ENCODE peak calls at places on chromosomes 1 and 21, in nine cellular contexts. Q, F, T, G, H, Y, M, E and V are unnamed samples.
A peak's percentile ranks its signal among the peaks of the same experiment; 100 is the strongest.

GRCh38 chr1:225253784-225254183 is 174.1 kb downstream of the LBR start:
- DNase-seq in Q (no peak), F (no peak), T (peak; percentile 3), G (no peak), H (no peak), Y (no peak), M (no peak), E (no peak), V (no peak)

GRCh38 chr1:101291562-101292035 is 54.8 kb downstream of the S1PR1 start:
- DNase-seq in Q (no peak), F (no peak), T (peak; percentile 82), G (no peak), H (no peak), Y (no peak), M (peak; percentile 93), E (no peak), V (peak; percentile 22)

GRCh38 chr1:234533034-234533571 is 54.1 kb upstream of the TARBP1 start:
- DNase-seq in Q (peak; percentile 50), F (peak; percentile 72), T (peak; percentile 97), G (peak; percentile 82), H (no peak), Y (no peak), M (peak; percentile 53), E (peak; percentile 84), V (no peak)

GRCh38 chr1:208185801-208186201 is 58.4 kb downstream of the PLXNA2 start:
- DNase-seq in Q (no peak), F (no peak), T (peak; percentile 57), G (no peak), H (peak; percentile 57), Y (no peak), M (no peak), E (no peak), V (no peak)

GRCh38 chr1:246447501-246447900 is 59.6 kb downstream of the SMYD3 start:
- DNase-seq in Q (no peak), F (no peak), T (peak; percentile 28), G (no peak), H (no peak), Y (no peak), M (no peak), E (no peak), V (no peak)

GRCh38 chr21:44006017-44006624 is 6.0 kb upstream of the TRAPPC10 start:
- DNase-seq in Q (no peak), F (peak; percentile 41), T (peak; percentile 90), G (peak; percentile 67), H (no peak), Y (no peak), M (peak; percentile 56), E (peak; percentile 45), V (no peak)

GRCh38 chr1:171434717-171435346 is 50.5 kb upstream of the PRRC2C start:
- DNase-seq in Q (no peak), F (peak; percentile 24), T (peak; percentile 84), G (peak; percentile 62), H (no peak), Y (no peak), M (peak; percentile 84), E (peak; percentile 68), V (no peak)

GRCh38 chr1:201456499-201457309 is 12.3 kb downstream of the PHLDA3 start:
- DNase-seq in Q (peak; percentile 68), F (peak; percentile 67), T (peak; percentile 98), G (peak; percentile 85), H (peak; percentile 62), Y (no peak), M (peak; percentile 47), E (peak; percentile 90), V (peak; percentile 83)

GRCh38 chr1:165697881-165698842 is at the start of gene ALDH9A1:
- DNase-seq in Q (peak; percentile 95), F (peak; percentile 89), T (peak; percentile 76), G (peak; percentile 89), H (peak; percentile 94), Y (peak; percentile 96), M (peak; percentile 84), E (peak; percentile 94), V (peak; percentile 84)

GRCh38 chr21:45873866-45874265 is 107.7 kb upstream of the COL6A1 start:
- DNase-seq in Q (peak; percentile 27), F (no peak), T (no peak), G (no peak), H (no peak), Y (no peak), M (no peak), E (peak; percentile 25), V (no peak)

GRCh38 chr1:82343381-82343780 is 542.6 kb downstream of the ADGRL2 start:
- DNase-seq in Q (no peak), F (no peak), T (no peak), G (no peak), H (no peak), Y (no peak), M (no peak), E (no peak), V (no peak)

GRCh38 chr1:39776886-39777683 is 5.9 kb upstream of the OXCT2 start:
- DNase-seq in Q (peak; percentile 11), F (no peak), T (no peak), G (no peak), H (no peak), Y (no peak), M (no peak), E (no peak), V (no peak)

GRCh38 chr21:46667191-46667734 is 31.8 kb downstream of the PRMT2 start:
- DNase-seq in Q (no peak), F (no peak), T (peak; percentile 16), G (no peak), H (no peak), Y (no peak), M (peak; percentile 21), E (no peak), V (no peak)

GRCh38 chr1:84083321-84083720 is 60.8 kb upstream of the PRKACB start:
- DNase-seq in Q (no peak), F (no peak), T (no peak), G (no peak), H (no peak), Y (no peak), M (no peak), E (no peak), V (no peak)

GRCh38 chr1:167312871-167313270 is 92.2 kb downstream of the POU2F1 start:
- DNase-seq in Q (no peak), F (no peak), T (peak; percentile 3), G (no peak), H (no peak), Y (no peak), M (no peak), E (no peak), V (no peak)

GRCh38 chr1:24278726-24279125 is 40.4 kb upstream of the GRHL3 start:
- DNase-seq in Q (no peak), F (no peak), T (no peak), G (no peak), H (no peak), Y (no peak), M (no peak), E (no peak), V (no peak)

DNA sequence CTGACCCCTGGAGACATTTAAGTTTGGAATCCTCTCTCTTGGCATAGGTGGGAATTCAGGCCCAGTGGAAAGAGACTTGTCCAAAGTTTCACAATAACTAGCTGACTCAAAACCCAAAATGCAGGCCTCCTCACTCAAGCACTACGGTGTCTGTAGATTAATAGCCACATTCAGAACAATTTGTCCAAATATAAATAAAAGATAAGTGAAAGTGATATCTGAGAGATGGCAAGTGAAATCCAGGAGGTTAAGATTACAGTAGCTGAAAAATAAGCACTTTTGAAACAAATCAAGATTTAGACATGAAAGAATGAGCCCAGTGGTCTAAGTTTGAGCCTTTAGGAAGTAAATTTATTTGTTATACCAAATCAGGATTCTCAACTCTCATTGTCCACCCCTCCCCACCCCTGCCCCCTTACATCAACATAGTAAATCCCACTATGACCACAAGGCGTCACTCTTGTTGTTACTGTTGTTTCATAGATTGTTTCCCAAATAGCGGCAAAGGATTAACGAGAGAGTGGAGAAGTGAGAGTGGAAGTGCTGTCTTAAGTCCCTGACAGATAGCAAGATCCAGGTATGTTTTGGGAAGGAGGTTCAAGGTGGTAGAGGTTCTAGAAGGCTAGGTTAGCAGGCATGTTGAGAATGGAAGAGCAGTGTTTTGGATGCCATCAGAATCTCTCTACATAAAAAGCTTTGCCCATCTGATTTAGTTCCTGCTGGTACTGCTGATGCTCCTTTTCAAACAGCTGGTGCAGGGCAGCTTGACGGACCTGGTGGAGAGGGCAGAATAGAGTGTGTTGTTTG is 7.1 kb upstream of the TPM3 start:
- DNase-seq in Q (peak; percentile 65), F (peak; percentile 51), T (peak; percentile 69), G (peak; percentile 58), H (peak; percentile 76), Y (no peak), M (peak; percentile 78), E (no peak), V (no peak)
- TF ChIP-seq CTCF in Q (no peak), F (no peak), T (peak; percentile 64), G (peak; percentile 65), H (peak; percentile 73), Y (peak; percentile 65), M (peak; percentile 31), E (peak; percentile 47), V (peak; percentile 28)

DNA sequence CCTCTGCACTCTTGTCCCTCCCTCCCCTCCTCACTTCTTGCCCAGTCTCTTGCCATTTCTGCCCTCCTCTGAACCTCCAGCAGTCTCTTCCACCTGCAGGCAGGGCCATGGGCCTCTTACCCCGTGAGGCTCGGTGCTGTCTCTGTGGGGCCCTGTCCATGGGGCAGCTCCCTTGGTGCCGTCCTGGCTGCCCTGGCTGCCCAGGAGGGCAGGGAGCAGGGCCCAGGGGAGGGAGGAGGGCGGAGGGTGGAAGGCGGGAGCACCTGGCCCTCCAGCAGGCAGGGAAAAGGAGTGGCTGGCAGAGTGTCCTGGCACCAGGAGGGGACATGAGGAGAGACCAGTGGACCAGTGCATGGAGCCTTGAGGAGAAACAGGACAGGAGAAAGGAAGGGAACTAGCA is at the start of gene RORC:
- DNase-seq in Q (peak; percentile 82), F (no peak), T (no peak), G (no peak), H (no peak), Y (no peak), M (no peak), E (no peak), V (peak; percentile 82)
- TF ChIP-seq POLR2A in Q (peak; percentile 96), F (no peak), T (no peak), G (peak; percentile 43), H (no peak), Y (no peak), M (no peak), E (no peak), V (peak; percentile 45)

DNA sequence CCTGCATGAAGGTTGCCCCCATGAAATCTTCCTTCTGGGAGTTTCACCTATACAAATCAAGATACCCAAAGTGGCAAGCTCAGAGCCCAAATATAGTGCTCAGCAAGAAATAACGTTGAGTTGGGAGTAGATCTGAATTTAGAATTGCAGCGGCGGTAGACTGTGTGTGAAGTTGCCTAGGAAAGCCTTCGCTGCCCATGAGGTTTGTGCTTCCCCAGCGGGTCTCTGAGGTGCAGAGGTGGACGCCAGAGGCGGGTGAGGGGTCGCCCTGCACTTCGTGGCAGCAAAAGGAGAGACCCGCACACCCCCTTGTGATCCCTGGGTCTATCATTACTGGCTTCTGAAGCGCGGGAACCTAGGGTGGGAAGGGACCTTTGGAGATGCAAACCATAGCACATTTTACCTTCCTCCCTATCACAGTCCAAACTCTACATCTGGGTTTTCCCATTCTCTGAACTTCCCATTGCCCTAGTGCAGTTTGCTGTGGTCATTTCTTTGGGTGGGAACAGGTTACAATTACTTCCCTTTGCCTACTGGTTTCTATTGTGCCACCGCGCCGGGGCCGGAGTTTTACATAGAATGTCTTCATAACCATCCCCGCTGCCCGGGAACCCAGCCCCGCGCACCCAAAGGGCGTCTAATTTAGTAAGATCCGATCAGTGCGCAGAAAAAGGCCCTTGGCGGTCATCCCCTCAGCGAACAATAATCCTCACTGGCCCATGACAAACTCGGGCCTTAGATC is 5.2 kb downstream of the TBX15 start:
- DNase-seq in Q (no peak), F (no peak), T (no peak), G (no peak), H (no peak), Y (no peak), M (no peak), E (no peak), V (no peak)
- H3K9me3 ChIP-seq in Q (no peaks in the 10 kb centered on the region), F (no peaks in the 10 kb centered on the region), T (peaks cover 27% of the 10 kb centered on the region), G (no peaks in the 10 kb centered on the region), H (no peaks in the 10 kb centered on the region), Y (no peaks in the 10 kb centered on the region), M (no peaks in the 10 kb centered on the region), E (no peaks in the 10 kb centered on the region), V (no peaks in the 10 kb centered on the region)

GRCh38 chr1:30533141-30533540 is 190.2 kb downstream of the MATN1 start:
- DNase-seq in Q (no peak), F (no peak), T (no peak), G (no peak), H (no peak), Y (no peak), M (no peak), E (no peak), V (no peak)
- TF ChIP-seq CTCF in Q (no peak), F (no peak), T (no peak), G (no peak), H (peak; percentile 10), Y (no peak), M (no peak), E (no peak), V (no peak)